ENCODE peak calls at places on chromosome 2, in four cellular contexts. One of them, this sample, is unnamed.

GRCh38 chr2:172091626-172092566 is 6.6 kb downstream of the DLX1 start:
- DNase-seq in left lung: no peak
- DNase-seq in GM12892: no peak
- DNase-seq in endothelial cell: no peak
- DNase-seq in this sample: no peak

GRCh38 chr2:216989335-216990129 is 129.7 kb upstream of the TNP1 start:
- DNase-seq in left lung: no peak
- DNase-seq in GM12892: no peak
- DNase-seq in endothelial cell: no peak
- DNase-seq in this sample: no peak

GRCh38 chr2:5373200-5373599 is 319.0 kb upstream of the SOX11 start:
- DNase-seq in left lung: no peak
- DNase-seq in GM12892: no peak
- DNase-seq in endothelial cell: peak; percentile 41
- DNase-seq in this sample: no peak

GRCh38 chr2:235587202-235587601 is 93.4 kb downstream of the AGAP1 start:
- DNase-seq in left lung: no peak
- DNase-seq in GM12892: no peak
- DNase-seq in endothelial cell: no peak
- DNase-seq in this sample: no peak

GRCh38 chr2:133342960-133343359 is 225.3 kb downstream of the NCKAP5 start:
- DNase-seq in left lung: no peak
- DNase-seq in GM12892: no peak
- DNase-seq in endothelial cell: no peak
- DNase-seq in this sample: no peak

GRCh38 chr2:62032096-62032495 is 126.6 kb downstream of the COMMD1 start:
- DNase-seq in left lung: no peak
- DNase-seq in GM12892: no peak
- DNase-seq in endothelial cell: no peak
- DNase-seq in this sample: no peak

GRCh38 chr2:19465965-19466364 is 107.5 kb upstream of the OSR1 start:
- DNase-seq in left lung: no peak
- DNase-seq in GM12892: no peak
- DNase-seq in endothelial cell: no peak
- DNase-seq in this sample: no peak

GRCh38 chr2:134144651-134145050 is 109.2 kb upstream of the MGAT5 start:
- DNase-seq in left lung: no peak
- DNase-seq in GM12892: no peak
- DNase-seq in endothelial cell: no peak
- DNase-seq in this sample: no peak

GRCh38 chr2:48586433-48586832 is 31.2 kb upstream of the GTF2A1L start:
- DNase-seq in left lung: no peak
- DNase-seq in GM12892: no peak
- DNase-seq in endothelial cell: no peak
- DNase-seq in this sample: no peak

GRCh38 chr2:152542995-152543481 is 174.2 kb downstream of the PRPF40A start:
- DNase-seq in left lung: no peak
- DNase-seq in GM12892: no peak
- DNase-seq in endothelial cell: peak; percentile 47
- DNase-seq in this sample: no peak

GRCh38 chr2:85237849-85238570 is 89.8 kb downstream of the TGOLN2 start:
- DNase-seq in left lung: no peak
- DNase-seq in GM12892: no peak
- DNase-seq in endothelial cell: peak; percentile 53
- DNase-seq in this sample: no peak

This sample was measured in GOT3.